ENCODE peak calls at places on chromosomes 16 and 17, in seven cellular contexts. One of them, this sample, is unnamed. For H3K36me3, the result is how much of the 10 kb centered on the place peaks cover.

GRCh38 chr17:78432226-78432894 is 53.9 kb downstream of the PGS1 start:
- DNase-seq in fibroblast of lung: no peak
- DNase-seq in IMR-90: no peak
- DNase-seq in lung: no peak
- DNase-seq in tibial artery: no peak
- DNase-seq in heart left ventricle: no peak
- DNase-seq in sigmoid colon: no peak
- DNase-seq in this sample: no peak

GRCh38 chr16:88437367-88437964 is 15.6 kb upstream of the ZFPM1 start:
- DNase-seq in IMR-90: peak
- DNase-seq in sigmoid colon: no peak
- DNase-seq in heart left ventricle: peak
- DNase-seq in lung: peak
- DNase-seq in fibroblast of lung: peak
- DNase-seq in tibial artery: no peak
- DNase-seq in this sample: no peak

GRCh38 chr16:35411156-35411555 is 1951.7 kb downstream of the TP53TG3F start:
- DNase-seq in fibroblast of lung: no peak
- DNase-seq in lung: no peak
- DNase-seq in sigmoid colon: no peak
- DNase-seq in IMR-90: no peak
- DNase-seq in heart left ventricle: no peak
- DNase-seq in tibial artery: no peak
- DNase-seq in this sample: no peak

GRCh38 chr17:36918260-36918691 is 19.0 kb upstream of the LHX1 start:
- DNase-seq in tibial artery: no peak
- DNase-seq in heart left ventricle: no peak
- DNase-seq in IMR-90: peak
- DNase-seq in sigmoid colon: no peak
- DNase-seq in fibroblast of lung: peak
- DNase-seq in lung: no peak
- DNase-seq in this sample: no peak

GRCh38 chr17:47948706-47949196 is 7.4 kb downstream of the PNPO start:
- DNase-seq in IMR-90: no peak
- DNase-seq in fibroblast of lung: no peak
- DNase-seq in lung: no peak
- DNase-seq in heart left ventricle: no peak
- DNase-seq in tibial artery: no peak
- DNase-seq in sigmoid colon: no peak
- DNase-seq in this sample: no peak

GRCh38 chr16:49970818-49971431 is 54.1 kb upstream of the CNEP1R1 start:
- DNase-seq in fibroblast of lung: no peak
- DNase-seq in heart left ventricle: no peak
- DNase-seq in tibial artery: no peak
- DNase-seq in lung: no peak
- DNase-seq in sigmoid colon: no peak
- DNase-seq in IMR-90: no peak
- DNase-seq in this sample: no peak

GRCh38 chr17:2547176-2547575 is 35.5 kb upstream of the METTL16 start:
- DNase-seq in sigmoid colon: no peak
- DNase-seq in tibial artery: no peak
- DNase-seq in lung: no peak
- DNase-seq in IMR-90: peak
- DNase-seq in heart left ventricle: no peak
- DNase-seq in fibroblast of lung: peak
- DNase-seq in this sample: no peak

GRCh38 chr16:58814348-58814801 is 80.3 kb upstream of the GOT2 start:
- DNase-seq in IMR-90: peak
- DNase-seq in tibial artery: peak
- DNase-seq in fibroblast of lung: peak
- DNase-seq in sigmoid colon: no peak
- DNase-seq in lung: no peak
- DNase-seq in heart left ventricle: peak
- DNase-seq in this sample: peak

GRCh38 chr17:65050438-65050837 is 6.1 kb downstream of the GNA13 start:
- DNase-seq in IMR-90: no peak
- DNase-seq in heart left ventricle: no peak
- DNase-seq in fibroblast of lung: no peak
- DNase-seq in sigmoid colon: no peak
- DNase-seq in lung: no peak
- DNase-seq in tibial artery: no peak
- DNase-seq in this sample: no peak

GRCh38 chr16:72990003-72990521 is 57.9 kb downstream of the ZFHX3 start:
- DNase-seq in lung: peak
- DNase-seq in fibroblast of lung: peak
- DNase-seq in heart left ventricle: peak
- DNase-seq in tibial artery: peak
- DNase-seq in sigmoid colon: peak
- DNase-seq in IMR-90: peak
- DNase-seq in this sample: no peak

GRCh38 chr17:39484178-39484577 is 22.9 kb downstream of the CDK12 start:
- DNase-seq in tibial artery: no peak
- DNase-seq in sigmoid colon: no peak
- DNase-seq in lung: no peak
- DNase-seq in fibroblast of lung: no peak
- DNase-seq in heart left ventricle: no peak
- DNase-seq in IMR-90: no peak
- DNase-seq in this sample: no peak
- H3K36me3 ChIP-seq in tibial artery: under half
- H3K36me3 ChIP-seq in sigmoid colon: under half
- H3K36me3 ChIP-seq in lung: under half
- H3K36me3 ChIP-seq in fibroblast of lung: under half
- H3K36me3 ChIP-seq in heart left ventricle: half or more
- H3K36me3 ChIP-seq in IMR-90: under half
- H3K36me3 ChIP-seq in this sample: under half

GRCh38 chr17:744937-745336 is 7.1 kb downstream of the GEMIN4 start:
- DNase-seq in heart left ventricle: no peak
- DNase-seq in IMR-90: no peak
- DNase-seq in lung: no peak
- DNase-seq in tibial artery: no peak
- DNase-seq in sigmoid colon: no peak
- DNase-seq in fibroblast of lung: no peak
- DNase-seq in this sample: no peak

GRCh38 chr17:740240-741055 is 8.1 kb downstream of the TLCD3A start:
- DNase-seq in IMR-90: no peak
- DNase-seq in lung: peak
- DNase-seq in fibroblast of lung: peak
- DNase-seq in tibial artery: no peak
- DNase-seq in sigmoid colon: no peak
- DNase-seq in heart left ventricle: no peak
- DNase-seq in this sample: no peak

GRCh38 chr17:742147-742793 is 9.8 kb downstream of the GEMIN4 start:
- DNase-seq in heart left ventricle: no peak
- DNase-seq in tibial artery: no peak
- DNase-seq in sigmoid colon: no peak
- DNase-seq in lung: no peak
- DNase-seq in fibroblast of lung: no peak
- DNase-seq in IMR-90: no peak
- DNase-seq in this sample: no peak

GRCh38 chr17:745406-745805 is 6.7 kb downstream of the GEMIN4 start:
- DNase-seq in heart left ventricle: no peak
- DNase-seq in sigmoid colon: no peak
- DNase-seq in fibroblast of lung: no peak
- DNase-seq in IMR-90: no peak
- DNase-seq in lung: no peak
- DNase-seq in tibial artery: no peak
- DNase-seq in this sample: no peak

DNA sequence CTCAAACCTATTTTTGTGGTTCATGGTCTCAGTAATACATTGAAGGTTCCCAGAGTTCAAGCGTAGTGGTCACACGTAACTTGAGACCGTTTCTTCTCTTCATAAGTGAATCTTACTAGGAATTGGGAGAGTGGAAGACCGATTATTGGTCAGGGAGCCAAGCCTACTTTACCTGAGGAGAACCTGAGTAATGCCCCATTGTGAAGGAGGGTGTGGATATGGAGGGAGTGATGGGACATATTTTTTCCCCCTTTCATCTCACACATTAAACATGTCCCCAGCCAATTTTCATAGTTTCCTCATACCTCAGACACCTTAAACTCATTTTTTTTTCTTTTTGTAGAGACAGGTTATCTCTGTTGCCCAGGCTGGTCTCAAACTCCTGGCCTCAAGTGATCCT is 8.9 kb downstream of the GEMIN4 start:
- DNase-seq in lung: no peak
- DNase-seq in heart left ventricle: no peak
- DNase-seq in sigmoid colon: no peak
- DNase-seq in tibial artery: no peak
- DNase-seq in IMR-90: no peak
- DNase-seq in fibroblast of lung: no peak
- DNase-seq in this sample: no peak
- TF ChIP-seq CTCF in lung: no peak
- TF ChIP-seq CTCF in heart left ventricle: no peak
- TF ChIP-seq CTCF in sigmoid colon: no peak
- TF ChIP-seq CTCF in tibial artery: no peak
- TF ChIP-seq CTCF in IMR-90: no peak
- TF ChIP-seq CTCF in fibroblast of lung: no peak
- TF ChIP-seq CTCF in this sample: no peak

GRCh38 chr17:81391964-81392908 is 3.0 kb upstream of the BAHCC1 start:
- DNase-seq in IMR-90: peak
- DNase-seq in tibial artery: peak
- DNase-seq in fibroblast of lung: peak
- DNase-seq in heart left ventricle: peak
- DNase-seq in lung: no peak
- DNase-seq in sigmoid colon: peak
- DNase-seq in this sample: no peak
- H3K4me3 ChIP-seq in IMR-90: peak
- H3K4me3 ChIP-seq in tibial artery: peak
- H3K4me3 ChIP-seq in fibroblast of lung: peak
- H3K4me3 ChIP-seq in heart left ventricle: peak
- H3K4me3 ChIP-seq in lung: peak
- H3K4me3 ChIP-seq in sigmoid colon: peak
- H3K4me3 ChIP-seq in this sample: peak

DNA sequence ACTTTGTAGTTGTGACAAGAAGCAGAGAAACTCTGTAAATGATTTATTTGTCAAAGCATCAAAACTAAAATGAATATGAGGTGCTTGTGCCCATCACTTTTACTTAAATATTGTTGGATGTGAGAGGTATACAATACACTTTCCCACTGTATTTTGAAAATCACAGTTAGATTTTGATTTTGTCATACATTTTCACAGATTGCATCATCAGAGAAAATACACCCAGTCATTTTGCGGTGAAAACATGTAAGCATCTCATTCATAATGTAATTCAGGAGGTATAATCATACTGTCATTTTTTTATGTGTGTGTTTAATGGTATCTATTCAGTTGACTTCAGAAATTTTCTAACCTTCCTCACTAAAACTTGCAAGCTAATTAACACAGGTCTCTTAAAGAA is 11.3 kb downstream of the ZNF207 start:
- DNase-seq in IMR-90: no peak
- DNase-seq in fibroblast of lung: no peak
- DNase-seq in sigmoid colon: no peak
- DNase-seq in lung: no peak
- DNase-seq in heart left ventricle: no peak
- DNase-seq in tibial artery: no peak
- DNase-seq in this sample: no peak
- H3K36me3 ChIP-seq in IMR-90: half or more
- H3K36me3 ChIP-seq in fibroblast of lung: under half
- H3K36me3 ChIP-seq in sigmoid colon: half or more
- H3K36me3 ChIP-seq in lung: under half
- H3K36me3 ChIP-seq in heart left ventricle: half or more
- H3K36me3 ChIP-seq in tibial artery: half or more
- H3K36me3 ChIP-seq in this sample: under half

This sample was measured in kidney epithelial cell.